ENCODE peak calls at places on chromosomes 5 and 9, in four cellular contexts. G is EL, N is cardiac fibroblast, I is testis. Y is an unnamed sample.

GRCh38 chr5:10635257-10635860 is 71.5 kb downstream of the ANKRD33B start:
- DNase-seq in G (peak; percentile 84), N (peak; percentile 59), I (no peak), Y (no peak)

GRCh38 chr5:172919525-172920446 is 39.4 kb upstream of the RPL26L1 start:
- DNase-seq in G (peak; percentile 40), N (peak; percentile 54), I (no peak), Y (no peak)

GRCh38 chr9:133788819-133789733 is 50.9 kb upstream of the SARDH start:
- DNase-seq in G (no peak), N (no peak), I (no peak), Y (no peak)

GRCh38 chr5:160269017-160269416 is 39.7 kb downstream of the FABP6 start:
- DNase-seq in G (peak; percentile 71), N (peak; percentile 87), I (peak; percentile 80), Y (no peak)

GRCh38 chr5:168779333-168779732 is 200.2 kb upstream of the PANK3 start:
- DNase-seq in G (no peak), N (no peak), I (no peak), Y (no peak)

GRCh38 chr5:148125641-148126040 is 42.7 kb upstream of the SPINK14 start:
- DNase-seq in G (peak; percentile 5), N (peak; percentile 27), I (no peak), Y (no peak)

GRCh38 chr9:132283165-132283564 is 71.6 kb downstream of the SETX start:
- DNase-seq in G (no peak), N (no peak), I (no peak), Y (no peak)

GRCh38 chr5:159855476-159856157 is 60.7 kb upstream of the ADRA1B start:
- DNase-seq in G (no peak), N (peak; percentile 58), I (no peak), Y (no peak)

GRCh38 chr5:156589859-156590216 is 260.3 kb upstream of the PPP1R2B start:
- DNase-seq in G (no peak), N (no peak), I (no peak), Y (no peak)

GRCh38 chr5:147558826-147559225 is 49.0 kb upstream of the DPYSL3 start:
- DNase-seq in G (peak; percentile 78), N (peak; percentile 84), I (peak; percentile 46), Y (peak; percentile 10)

GRCh38 chr9:136624184-136624951 is 38.3 kb upstream of the EGFL7 start:
- DNase-seq in G (no peak), N (peak; percentile 27), I (no peak), Y (no peak)

GRCh38 chr5:158899792-158900191 is 199.9 kb downstream of the EBF1 start:
- DNase-seq in G (peak; percentile 47), N (peak; percentile 57), I (peak; percentile 66), Y (no peak)

GRCh38 chr5:119468286-119468685 is 16.0 kb downstream of the HSD17B4 start:
- DNase-seq in G (no peak), N (no peak), I (no peak), Y (no peak)

GRCh38 chr5:149207821-149208220 is 63.8 kb upstream of the AFAP1L1 start:
- DNase-seq in G (no peak), N (no peak), I (no peak), Y (no peak)

GRCh38 chr5:138529812-138530211 is 13.2 kb downstream of the ETF1 start:
- DNase-seq in G (no peak), N (no peak), I (no peak), Y (no peak)

GRCh38 chr5:136031713-136032112 is 2.9 kb downstream of the TGFBI start:
- DNase-seq in G (peak; percentile 28), N (no peak), I (no peak), Y (no peak)

GRCh38 chr9:124779368-124780059 is 2.6 kb downstream of the OLFML2A start:
- DNase-seq in G (peak; percentile 82), N (peak; percentile 90), I (no peak), Y (no peak)

GRCh38 chr5:168649306-168649705 is 70.1 kb upstream of the PANK3 start:
- DNase-seq in G (no peak), N (peak; percentile 42), I (no peak), Y (no peak)

GRCh38 chr9:10144336-10144735 is 468.5 kb downstream of the PTPRD start:
- DNase-seq in G (no peak), N (no peak), I (no peak), Y (no peak)

GRCh38 chr5:39760385-39761198 is 335.8 kb upstream of the DAB2 start:
- DNase-seq in G (peak; percentile 96), N (peak; percentile 99), I (no peak), Y (no peak)

GRCh38 chr5:79464695-79465332 is 49.1 kb downstream of the HOMER1 start:
- DNase-seq in G (peak; percentile 40), N (peak; percentile 55), I (no peak), Y (peak; percentile 32)

GRCh38 chr5:91283899-91284298 is 99.2 kb downstream of the ARRDC3 start:
- DNase-seq in G (peak; percentile 56), N (peak; percentile 69), I (no peak), Y (no peak)

GRCh38 chr5:116573617-116574431 is 799 bp downstream of the SEMA6A start:
- DNase-seq in G (peak; percentile 25), N (peak; percentile 32), I (peak; percentile 36), Y (peak; percentile 24)

GRCh38 chr5:39578887-39579497 is 154.2 kb upstream of the DAB2 start:
- DNase-seq in G (peak; percentile 24), N (peak; percentile 68), I (no peak), Y (no peak)

GRCh38 chr9:125521462-125522327 is 185.3 kb downstream of the MAPKAP1 start:
- DNase-seq in G (peak; percentile 94), N (peak; percentile 97), I (no peak), Y (no peak)

GRCh38 chr5:112933651-112934365 is 11.8 kb upstream of the REEP5 start:
- DNase-seq in G (peak; percentile 71), N (peak; percentile 50), I (no peak), Y (no peak)

GRCh38 chr9:93036887-93037475 is 21.5 kb upstream of the SUSD3 start:
- DNase-seq in G (no peak), N (no peak), I (no peak), Y (no peak)

GRCh38 chr5:13866792-13867191 is 77.7 kb downstream of the DNAH5 start:
- DNase-seq in G (peak; percentile 47), N (peak; percentile 53), I (peak; percentile 69), Y (peak; percentile 28)

GRCh38 chr5:22908129-22908528 is 55.0 kb upstream of the CDH12 start:
- DNase-seq in G (no peak), N (peak; percentile 4), I (no peak), Y (no peak)

GRCh38 chr9:2616726-2617377 is 4.7 kb upstream of the VLDLR start:
- DNase-seq in G (no peak), N (no peak), I (no peak), Y (no peak)

GRCh38 chr9:135249711-135250110 is 162.2 kb downstream of the OLFM1 start:
- DNase-seq in G (no peak), N (no peak), I (no peak), Y (no peak)

Y was measured in HEK293T.